ENCODE peak calls at places on chromosomes 11 and 22, in five cellular contexts. Z is GM12891, A is SK-N-SH, T is HepG2, L is GM12878. B is an unnamed sample.

GRCh38 chr11:19864141-19865120 is 151.8 kb downstream of the NAV2 start:
- DNase-seq in Z (no peak), A (no peak), T (peak), L (no peak), B (no peak)

GRCh38 chr11:10303558-10304363 is 1.1 kb upstream of the ADM start:
- DNase-seq in Z (no peak), A (peak), T (peak), L (no peak), B (no peak)

GRCh38 chr22:46710842-46711241 is 27.2 kb downstream of the CERK start:
- DNase-seq in Z (no peak), A (no peak), T (no peak), L (no peak), B (no peak)

GRCh38 chr11:45994421-45995341 is 72.2 kb downstream of the LARGE2 start:
- DNase-seq in Z (no peak), A (peak), T (no peak), L (no peak), B (no peak)

GRCh38 chr11:111541209-111542061 is 915 bp downstream of the LAYN start:
- DNase-seq in Z (no peak), A (peak), T (no peak), L (no peak), B (no peak)

GRCh38 chr11:68690671-68691401 is 6.5 kb downstream of the GAL start:
- DNase-seq in Z (no peak), A (no peak), T (no peak), L (no peak), B (no peak)

GRCh38 chr11:19244621-19245020 is 3.9 kb upstream of the E2F8 start:
- DNase-seq in Z (no peak), A (no peak), T (no peak), L (no peak), B (no peak)

GRCh38 chr11:107468596-107468995 is 11.0 kb upstream of the CWF19L2 start:
- DNase-seq in Z (no peak), A (peak), T (no peak), L (no peak), B (no peak)

GRCh38 chr22:50729391-50730012 is 8.5 kb upstream of the ACR start:
- DNase-seq in Z (peak), A (no peak), T (no peak), L (no peak), B (no peak)

GRCh38 chr11:131421066-131421855 is 50.8 kb downstream of the NTM start:
- DNase-seq in Z (no peak), A (no peak), T (no peak), L (no peak), B (no peak)

GRCh38 chr11:56910785-56911184 is 77.9 kb upstream of the OR5AK2 start:
- DNase-seq in Z (no peak), A (no peak), T (no peak), L (no peak), B (no peak)

GRCh38 chr22:22079404-22080148 is 97.0 kb upstream of the TOP3B start:
- DNase-seq in Z (no peak), A (no peak), T (no peak), L (no peak), B (no peak)

GRCh38 chr11:61603667-61604066 is 22.8 kb upstream of the SYT7 start:
- DNase-seq in Z (no peak), A (no peak), T (no peak), L (no peak), B (no peak)

GRCh38 chr11:62846177-62846576 is 6.8 kb upstream of the WDR74 start:
- DNase-seq in Z (no peak), A (no peak), T (peak), L (no peak), B (no peak)
- TF ChIP-seq TAF1 in Z (no peak), A (no peak), T (no peak), L (no peak), B (no peak)

GRCh38 chr11:21783954-21784353 is 408.9 kb upstream of the ANO5 start:
- DNase-seq in Z (no peak), A (no peak), T (no peak), L (no peak), B (no peak)
- TF ChIP-seq TAF1 in Z (no peak), A (no peak), T (no peak), L (no peak), B (no peak)

DNA sequence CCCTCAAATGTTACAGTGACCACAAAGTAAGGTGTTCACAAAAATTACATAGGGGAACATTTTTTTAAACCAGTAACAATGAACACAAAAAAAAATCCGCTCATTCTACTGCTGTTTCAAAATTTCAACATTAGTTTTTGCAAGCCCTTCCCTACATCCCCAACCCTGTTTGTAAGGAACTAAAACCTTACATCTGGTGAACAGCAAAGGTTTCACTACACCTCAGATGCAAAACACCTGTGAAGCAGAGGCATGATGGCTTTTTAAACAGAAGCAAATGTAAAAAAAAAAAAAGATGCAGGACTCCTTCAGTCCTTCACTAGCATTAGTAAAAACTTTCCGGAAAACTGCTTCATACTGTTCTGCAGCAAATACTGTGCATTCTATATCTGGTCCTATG is 50.0 kb upstream of the API5 start:
- DNase-seq in Z (no peak), A (no peak), T (no peak), L (no peak), B (no peak)
- TF ChIP-seq TAF1 in Z (no peak), A (no peak), T (no peak), L (no peak), B (no peak)

GRCh38 chr11:65620666-65621065 is 5.1 kb downstream of the PCNX3 start:
- DNase-seq in Z (no peak), A (no peak), T (no peak), L (no peak), B (no peak)

GRCh38 chr11:65621460-65621859 is 5.9 kb downstream of the PCNX3 start:
- DNase-seq in Z (no peak), A (no peak), T (no peak), L (no peak), B (no peak)

GRCh38 chr11:65617990-65618751 is 2.6 kb downstream of the PCNX3 start:
- DNase-seq in Z (no peak), A (no peak), T (no peak), L (no peak), B (no peak)

GRCh38 chr11:65618763-65619162 is 3.2 kb downstream of the PCNX3 start:
- DNase-seq in Z (no peak), A (no peak), T (no peak), L (no peak), B (no peak)

GRCh38 chr11:65619281-65619928 is 3.8 kb downstream of the PCNX3 start:
- DNase-seq in Z (no peak), A (no peak), T (no peak), L (no peak), B (no peak)
- TF ChIP-seq TAF1 in Z (no peak), A (no peak), T (no peak), L (no peak), B (no peak)

GRCh38 chr11:135073870-135074269 is 661.8 kb upstream of the B3GAT1 start:
- DNase-seq in Z (no peak), A (no peak), T (no peak), L (no peak), B (no peak)

GRCh38 chr11:135069884-135070283 is 657.8 kb upstream of the B3GAT1 start:
- DNase-seq in Z (no peak), A (no peak), T (no peak), L (no peak), B (no peak)

GRCh38 chr11:135075740-135076139 is 663.7 kb upstream of the B3GAT1 start:
- DNase-seq in Z (no peak), A (no peak), T (peak), L (no peak), B (no peak)

GRCh38 chr11:135073444-135073843 is 661.4 kb upstream of the B3GAT1 start:
- DNase-seq in Z (no peak), A (no peak), T (no peak), L (no peak), B (no peak)

GRCh38 chr11:135074397-135074998 is 662.5 kb upstream of the B3GAT1 start:
- DNase-seq in Z (no peak), A (no peak), T (no peak), L (no peak), B (no peak)
- TF ChIP-seq TAF1 in Z (no peak), A (no peak), T (no peak), L (no peak), B (no peak)

GRCh38 chr11:34940026-34940677 is 23.7 kb downstream of the PDHX start:
- DNase-seq in Z (no peak), A (no peak), T (no peak), L (no peak), B (no peak)
- TF ChIP-seq TAF1 in Z (no peak), A (no peak), T (no peak), L (no peak), B (no peak)

GRCh38 chr11:79441159-79441875 is 487 bp upstream of the TENM4 start:
- DNase-seq in Z (no peak), A (no peak), T (no peak), L (no peak), B (no peak)
- TF ChIP-seq TAF1 in Z (no peak), A (no peak), T (no peak), L (no peak), B (no peak)

GRCh38 chr11:115042002-115042401 is 363.7 kb downstream of the NXPE2 start:
- DNase-seq in Z (no peak), A (peak), T (no peak), L (no peak), B (no peak)
- TF ChIP-seq TAF1 in Z (no peak), A (no peak), T (no peak), L (no peak), B (no peak)

DNA sequence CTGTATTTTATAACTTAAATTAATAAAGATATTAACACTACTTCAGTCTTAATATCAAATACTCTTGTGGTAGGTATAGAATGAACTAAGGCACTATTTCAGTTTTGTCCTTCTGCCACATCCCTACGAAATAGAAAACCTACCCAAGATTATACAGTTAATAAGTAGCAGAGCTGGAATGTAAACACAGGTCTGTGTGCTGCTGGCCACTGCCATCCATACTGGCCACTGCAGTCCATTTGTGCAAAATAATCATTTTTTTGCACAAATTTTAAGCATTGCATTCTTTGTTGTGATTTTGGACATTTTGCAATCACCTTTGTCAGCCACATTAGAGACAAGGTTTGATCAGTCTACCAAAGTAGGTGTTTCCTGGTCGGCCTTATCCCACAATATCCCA is 91.9 kb downstream of the ME3 start:
- DNase-seq in Z (no peak), A (no peak), T (no peak), L (no peak), B (no peak)
- TF ChIP-seq TAF1 in Z (no peak), A (no peak), T (no peak), L (no peak), B (no peak)

GRCh38 chr11:16086229-16086628 is 270.1 kb downstream of the SOX6 start:
- DNase-seq in Z (no peak), A (peak), T (no peak), L (no peak), B (no peak)
- TF ChIP-seq TAF1 in Z (no peak), A (no peak), T (no peak), L (no peak), B (no peak)

B was measured in GM12892.